ENCODE peak calls at places on chromosomes 2 and 18, in four cellular contexts. One of them, this sample, is unnamed.

GRCh38 chr2:241702155-241702404 is 241 bp downstream of the ING5 start:
- DNase-seq in left lobe of liver: no peak
- DNase-seq in HL-60: no peak
- DNase-seq in AG04450: no peak
- DNase-seq in this sample: peak

GRCh38 chr2:240791821-240792657 is 28.0 kb downstream of the KIF1A start:
- DNase-seq in left lobe of liver: no peak
- DNase-seq in AG04450: no peak
- DNase-seq in HL-60: no peak
- DNase-seq in this sample: no peak

GRCh38 chr2:234716271-234716670 is 219.4 kb upstream of the ARL4C start:
- DNase-seq in AG04450: no peak
- DNase-seq in HL-60: no peak
- DNase-seq in left lobe of liver: no peak
- DNase-seq in this sample: no peak

GRCh38 chr2:180876506-180876905 is 103.9 kb upstream of the UBE2E3 start:
- DNase-seq in AG04450: no peak
- DNase-seq in HL-60: no peak
- DNase-seq in left lobe of liver: no peak
- DNase-seq in this sample: no peak

GRCh38 chr2:132009874-132010521 is 151.8 kb downstream of the ANKRD30BL start:
- DNase-seq in HL-60: no peak
- DNase-seq in AG04450: no peak
- DNase-seq in left lobe of liver: no peak
- DNase-seq in this sample: no peak

GRCh38 chr2:424306-425172 is 136.6 kb upstream of the ALKAL2 start:
- DNase-seq in AG04450: no peak
- DNase-seq in HL-60: no peak
- DNase-seq in left lobe of liver: no peak
- DNase-seq in this sample: no peak

GRCh38 chr2:241399941-241400922 is 44.1 kb downstream of the FARP2 start:
- DNase-seq in AG04450: no peak
- DNase-seq in HL-60: no peak
- DNase-seq in left lobe of liver: peak
- DNase-seq in this sample: no peak

GRCh38 chr18:68221116-68221724 is 493.7 kb downstream of the TMX3 start:
- DNase-seq in left lobe of liver: no peak
- DNase-seq in AG04450: no peak
- DNase-seq in HL-60: no peak
- DNase-seq in this sample: no peak

GRCh38 chr2:25684577-25684976 is 11.2 kb upstream of the DTNB start:
- DNase-seq in AG04450: no peak
- DNase-seq in HL-60: no peak
- DNase-seq in left lobe of liver: no peak
- DNase-seq in this sample: no peak

GRCh38 chr2:27217173-27218121 is at the start of gene CAD:
- DNase-seq in HL-60: peak
- DNase-seq in left lobe of liver: peak
- DNase-seq in AG04450: peak
- DNase-seq in this sample: peak

GRCh38 chr2:133812826-133813617 is 244.8 kb upstream of the NCKAP5 start:
- DNase-seq in AG04450: no peak
- DNase-seq in left lobe of liver: no peak
- DNase-seq in HL-60: no peak
- DNase-seq in this sample: no peak

GRCh38 chr2:199458017-199458805 is 472 bp upstream of the SATB2 start:
- DNase-seq in AG04450: no peak
- DNase-seq in left lobe of liver: no peak
- DNase-seq in HL-60: peak
- DNase-seq in this sample: no peak

GRCh38 chr2:117644403-117644802 is 170.1 kb upstream of the DDX18 start:
- DNase-seq in left lobe of liver: no peak
- DNase-seq in HL-60: no peak
- DNase-seq in AG04450: no peak
- DNase-seq in this sample: no peak

GRCh38 chr2:64448069-64448468 is 5.9 kb upstream of the LGALSL start:
- DNase-seq in left lobe of liver: no peak
- DNase-seq in AG04450: no peak
- DNase-seq in HL-60: no peak
- DNase-seq in this sample: no peak

GRCh38 chr2:85178154-85178553 is 45.0 kb downstream of the TCF7L1 start:
- DNase-seq in AG04450: no peak
- DNase-seq in HL-60: no peak
- DNase-seq in left lobe of liver: no peak
- DNase-seq in this sample: no peak

GRCh38 chr2:40937284-40937683 is 485.4 kb upstream of the SLC8A1 start:
- DNase-seq in AG04450: no peak
- DNase-seq in HL-60: no peak
- DNase-seq in left lobe of liver: no peak
- DNase-seq in this sample: no peak

This sample was measured in LoVo.